ENCODE peak calls at places on chromosomes 5 and 9, in five cellular contexts. M, Q, Z, A and C are unnamed samples.

GRCh38 chr5:42617411-42617810 is 139.2 kb upstream of the CCDC152 start:
- DNase-seq in A (no peak), Z (no peak), M (no peak), Q (no peak), C (no peak)

GRCh38 chr9:80285325-80285724 is 713.6 kb downstream of the TLE4 start:
- DNase-seq in Q (no peak), Z (no peak), A (no peak), M (no peak), C (no peak)

GRCh38 chr9:122226142-122226757 is 2.5 kb downstream of the LHX6 start:
- DNase-seq in Z (no peak), M (no peak), A (no peak), Q (no peak), C (no peak)

GRCh38 chr5:180594311-180595045 is 3.2 kb upstream of the SCGB3A1 start:
- DNase-seq in A (no peak), M (no peak), Q (peak; percentile 65), Z (no peak), C (no peak)

GRCh38 chr9:91562412-91562811 is 138.8 kb upstream of the NFIL3 start:
- DNase-seq in A (no peak), Z (no peak), M (no peak), Q (no peak), C (no peak)

GRCh38 chr5:137075163-137075970 is 423.8 kb downstream of the SPOCK1 start:
- DNase-seq in Z (peak; percentile 44), M (peak; percentile 74), Q (no peak), A (peak; percentile 73), C (peak; percentile 39)

GRCh38 chr9:22147818-22148573 is 138.9 kb upstream of the CDKN2B start:
- DNase-seq in A (no peak), M (no peak), Z (no peak), Q (no peak), C (no peak)

GRCh38 chr5:33479321-33479720 is 38.6 kb downstream of the TARS1 start:
- DNase-seq in Z (no peak), M (no peak), Q (no peak), A (no peak), C (no peak)

GRCh38 chr9:89523948-89524347 is 26.0 kb upstream of the SEMA4D start:
- DNase-seq in M (no peak), Q (no peak), Z (no peak), A (no peak), C (no peak)

GRCh38 chr9:26954050-26954508 is 2.1 kb upstream of the IFT74 start:
- DNase-seq in M (no peak), Q (no peak), Z (no peak), A (no peak), C (no peak)

GRCh38 chr5:133240425-133241091 is 188.7 kb downstream of the HSPA4 start:
- DNase-seq in A (no peak), M (no peak), Z (no peak), Q (no peak), C (no peak)

GRCh38 chr9:34085581-34086500 is 37.2 kb upstream of the UBAP2 start:
- DNase-seq in Q (no peak), A (no peak), M (no peak), Z (no peak), C (no peak)

GRCh38 chr9:133833388-133834025 is 95.4 kb upstream of the SARDH start:
- DNase-seq in A (no peak), Z (no peak), Q (no peak), M (no peak), C (no peak)

GRCh38 chr5:124948062-124948753 is 201.8 kb upstream of the ZNF608 start:
- DNase-seq in A (no peak), Z (no peak), Q (no peak), M (no peak), C (peak; percentile 45)

GRCh38 chr5:136766456-136766855 is 401.1 kb upstream of the TRPC7 start:
- DNase-seq in Z (no peak), A (no peak), Q (no peak), M (no peak), C (no peak)

GRCh38 chr9:98974994-98975712 is 31.4 kb downstream of the COL15A1 start:
- DNase-seq in Z (peak; percentile 75), A (peak; percentile 69), M (peak; percentile 89), Q (no peak), C (peak; percentile 66)

GRCh38 chr5:36982146-36982545 is 105.6 kb downstream of the NIPBL start:
- DNase-seq in Q (no peak), Z (no peak), A (no peak), M (no peak), C (no peak)

GRCh38 chr5:133041157-133041784 is 10.5 kb upstream of the HSPA4 start:
- DNase-seq in M (no peak), Z (peak; percentile 49), Q (no peak), A (no peak), C (no peak)

GRCh38 chr5:177362102-177362868 is 4.6 kb downstream of the RGS14 start:
- DNase-seq in M (no peak), Z (no peak), A (no peak), Q (no peak), C (no peak)
- H3K4me3 ChIP-seq in M (peak overlapping the region; percentile 64), Z (peak overlapping the region; percentile 50), A (peak overlapping the region; percentile 69), Q (peak overlapping the region; percentile 51), C (no peak overlapping the region)

GRCh38 chr5:150905312-150905683 is 518 bp upstream of the ZNF300 start:
- DNase-seq in M (no peak), A (no peak), Z (no peak), Q (no peak), C (no peak)

GRCh38 chr5:150901446-150901845 is 3.3 kb downstream of the ZNF300 start:
- DNase-seq in M (no peak), A (no peak), Q (no peak), Z (no peak), C (no peak)

GRCh38 chr5:150904479-150905311 is at the start of gene ZNF300:
- DNase-seq in Q (peak; percentile 89), M (peak; percentile 79), A (peak; percentile 84), Z (peak; percentile 82), C (peak; percentile 81)
- TF ChIP-seq POLR2AphosphoS5 in Q (peak; percentile 87), M (no peak), A (peak; percentile 59), Z (peak; percentile 89), C (peak; percentile 69)

DNA sequence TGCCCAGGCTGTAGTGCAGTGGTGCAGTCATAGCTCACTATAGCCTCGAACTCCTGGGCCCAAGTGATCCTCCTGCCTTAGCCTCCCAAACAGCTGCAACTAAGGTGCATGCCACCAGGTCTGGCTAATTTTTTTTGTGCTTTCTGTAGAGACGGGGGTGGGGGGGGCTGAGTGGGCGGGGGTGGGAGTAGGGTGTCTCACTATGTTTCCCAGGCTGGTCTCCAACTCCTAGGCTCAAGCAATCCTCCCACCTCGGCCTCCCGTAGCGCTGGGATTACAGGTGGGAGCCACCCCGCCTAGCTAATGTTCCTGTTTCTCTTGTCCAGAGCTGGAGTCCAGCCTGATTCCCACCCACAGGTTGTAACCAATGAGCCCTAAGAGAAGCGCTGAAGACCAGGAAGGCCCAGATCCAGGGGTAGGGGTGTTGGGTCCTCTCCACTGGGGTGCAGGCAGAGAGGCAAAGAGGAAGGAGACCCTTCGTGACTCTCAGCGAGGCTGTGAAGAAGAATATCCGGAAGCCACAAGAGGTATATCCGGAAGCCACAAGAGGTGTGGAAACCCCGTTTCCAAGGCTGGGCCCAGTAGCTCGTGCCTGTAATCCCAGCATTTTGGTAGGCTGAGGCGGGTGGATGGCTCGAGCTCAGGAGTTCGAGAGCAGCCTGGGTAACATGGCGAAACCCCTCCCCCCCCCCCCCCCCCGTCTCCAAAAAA is 837 bp upstream of the BBLN start:
- DNase-seq in M (peak; percentile 39), Z (no peak), Q (no peak), A (no peak), C (no peak)
- H3K4me3 ChIP-seq in M (peak overlapping the region; percentile 74), Z (peak overlapping the region; percentile 68), Q (peak overlapping the region; percentile 59), A (peak overlapping the region; percentile 60), C (peak overlapping the region; percentile 73)

GRCh38 chr5:160293386-160293785 is 19.0 kb downstream of the CCNJL start:
- DNase-seq in M (no peak), Z (no peak), Q (no peak), A (no peak), C (no peak)

GRCh38 chr5:160291467-160291866 is 20.9 kb downstream of the CCNJL start:
- DNase-seq in M (no peak), A (no peak), Q (no peak), Z (no peak), C (peak; percentile 7)

GRCh38 chr5:160296496-160296895 is 15.9 kb downstream of the CCNJL start:
- DNase-seq in M (no peak), A (no peak), Z (no peak), Q (no peak), C (no peak)

GRCh38 chr5:160297004-160297403 is 15.4 kb downstream of the CCNJL start:
- DNase-seq in A (no peak), M (no peak), Q (no peak), Z (no peak), C (peak; percentile 3)

GRCh38 chr5:160293901-160294561 is 18.3 kb downstream of the CCNJL start:
- DNase-seq in Z (no peak), M (no peak), Q (no peak), A (no peak), C (peak; percentile 17)
- TF ChIP-seq POLR2AphosphoS5 in Z (no peak), M (no peak), Q (no peak), A (no peak), C (peak; percentile 37)

GRCh38 chr9:137168575-137168906 is 1.3 kb downstream of the LRRC26 start:
- DNase-seq in A (no peak), Q (no peak), M (no peak), Z (no peak), C (no peak)
- H3K4me3 ChIP-seq in A (peak overlapping the region; percentile 65), Q (peak overlapping the region; percentile 23), M (peak overlapping the region; percentile 48), Z (peak overlapping the region; percentile 58), C (peak overlapping the region; percentile 72)

GRCh38 chr5:91379602-91380490 is 3.3 kb downstream of the ARRDC3 start:
- DNase-seq in A (peak; percentile 85), Q (peak; percentile 93), M (peak; percentile 96), Z (peak; percentile 91), C (peak; percentile 94)
- TF ChIP-seq POLR2AphosphoS5 in A (peak; percentile 62), Q (peak; percentile 79), M (peak; percentile 69), Z (peak; percentile 84), C (peak; percentile 76)

DNA sequence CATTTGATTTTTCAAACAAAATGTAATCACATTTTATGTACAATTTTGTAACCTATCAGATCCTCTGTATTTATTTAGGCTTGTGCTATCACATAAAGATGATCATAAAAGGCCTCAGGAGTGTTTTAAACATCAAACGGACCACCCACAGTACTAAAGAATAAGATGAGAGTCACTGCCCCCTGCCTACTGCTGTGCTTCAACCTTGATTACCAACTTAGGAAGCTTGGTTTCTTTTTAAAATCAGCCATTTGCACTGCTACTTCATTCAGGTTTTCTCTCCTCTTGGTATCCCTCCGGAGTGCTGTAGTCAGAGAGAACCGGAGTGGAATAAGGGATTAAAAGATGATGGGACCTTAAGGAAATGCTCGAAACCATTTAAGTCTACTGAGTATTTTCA is 6.9 kb downstream of the C7 start:
- DNase-seq in M (no peak), Z (no peak), A (no peak), Q (no peak), C (no peak)
- H3K4me3 ChIP-seq in M (no peak overlapping the region), Z (no peak overlapping the region), A (no peak overlapping the region), Q (no peak overlapping the region), C (no peak overlapping the region)

DNA sequence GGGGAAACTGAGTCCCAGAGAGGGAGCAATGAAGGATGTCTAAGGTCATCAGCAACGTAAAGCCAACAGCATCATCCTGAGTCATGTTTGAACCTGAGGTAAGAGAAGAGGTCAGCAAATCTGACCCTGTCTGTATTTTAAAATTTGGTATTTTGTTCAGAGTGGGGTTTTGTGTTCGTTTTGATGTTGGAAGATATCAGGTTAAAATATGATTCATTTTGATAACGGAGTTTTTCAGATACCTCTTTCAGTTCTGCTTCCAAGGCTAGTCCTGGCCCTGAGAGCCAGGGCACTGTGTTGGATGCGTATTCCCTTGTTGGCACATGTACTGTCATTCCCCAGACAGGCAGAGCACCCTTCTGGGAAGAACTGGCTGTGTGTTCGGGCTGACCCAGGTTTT is 291.0 kb downstream of the NSG2 start:
- DNase-seq in A (no peak), M (no peak), Q (no peak), Z (no peak), C (no peak)
- TF ChIP-seq POLR2AphosphoS5 in A (no peak), M (no peak), Q (no peak), Z (no peak), C (no peak)